ENCODE peak calls at places on chromosomes 6 and 20, in nine cellular contexts. One of them, this sample, is unnamed. For H3K27me3, the result is how much of the 10 kb centered on the place peaks cover.

GRCh38 chr20:1945134-1945618 is 48.7 kb downstream of the PDYN start:
- DNase-seq in upper lobe of left lung: peak
- DNase-seq in suprapubic skin: peak
- DNase-seq in esophagus muscularis mucosa: no peak
- DNase-seq in H1: no peak
- DNase-seq in SK-N-SH: no peak
- DNase-seq in HepG2: no peak
- DNase-seq in sigmoid colon: peak
- DNase-seq in GM12878: no peak
- DNase-seq in this sample: peak

GRCh38 chr6:90397929-90398674 is 101.5 kb upstream of the BACH2 start:
- DNase-seq in upper lobe of left lung: no peak
- DNase-seq in suprapubic skin: no peak
- DNase-seq in esophagus muscularis mucosa: no peak
- DNase-seq in H1: no peak
- DNase-seq in SK-N-SH: peak
- DNase-seq in HepG2: no peak
- DNase-seq in sigmoid colon: no peak
- DNase-seq in GM12878: no peak
- DNase-seq in this sample: no peak

GRCh38 chr6:169156108-169156821 is 97.4 kb downstream of the THBS2 start:
- DNase-seq in upper lobe of left lung: no peak
- DNase-seq in suprapubic skin: peak
- DNase-seq in esophagus muscularis mucosa: peak
- DNase-seq in H1: no peak
- DNase-seq in SK-N-SH: peak
- DNase-seq in HepG2: no peak
- DNase-seq in sigmoid colon: no peak
- DNase-seq in GM12878: no peak
- DNase-seq in this sample: peak

GRCh38 chr6:26312096-26312463 is 52.9 kb upstream of the BTN3A2 start:
- DNase-seq in upper lobe of left lung: no peak
- DNase-seq in suprapubic skin: no peak
- DNase-seq in esophagus muscularis mucosa: no peak
- DNase-seq in H1: no peak
- DNase-seq in SK-N-SH: no peak
- DNase-seq in HepG2: no peak
- DNase-seq in sigmoid colon: no peak
- DNase-seq in GM12878: no peak
- DNase-seq in this sample: no peak

GRCh38 chr6:101296184-101296583 is 97.3 kb upstream of the GRIK2 start:
- DNase-seq in upper lobe of left lung: no peak
- DNase-seq in suprapubic skin: no peak
- DNase-seq in esophagus muscularis mucosa: no peak
- DNase-seq in H1: no peak
- DNase-seq in SK-N-SH: peak
- DNase-seq in HepG2: no peak
- DNase-seq in sigmoid colon: no peak
- DNase-seq in GM12878: no peak
- DNase-seq in this sample: no peak

GRCh38 chr6:107820571-107821261 is 3.4 kb downstream of the SCML4 start:
- DNase-seq in upper lobe of left lung: no peak
- DNase-seq in suprapubic skin: no peak
- DNase-seq in esophagus muscularis mucosa: peak
- DNase-seq in H1: no peak
- DNase-seq in SK-N-SH: peak
- DNase-seq in HepG2: no peak
- DNase-seq in sigmoid colon: no peak
- DNase-seq in GM12878: no peak
- DNase-seq in this sample: peak

GRCh38 chr6:5204340-5204739 is 56.4 kb downstream of the LYRM4 start:
- DNase-seq in upper lobe of left lung: no peak
- DNase-seq in suprapubic skin: no peak
- DNase-seq in esophagus muscularis mucosa: no peak
- DNase-seq in H1: no peak
- DNase-seq in SK-N-SH: no peak
- DNase-seq in HepG2: no peak
- DNase-seq in sigmoid colon: no peak
- DNase-seq in GM12878: no peak
- DNase-seq in this sample: no peak

GRCh38 chr6:42013134-42013516 is 37.2 kb upstream of the TAF8 start:
- DNase-seq in upper lobe of left lung: no peak
- DNase-seq in suprapubic skin: no peak
- DNase-seq in esophagus muscularis mucosa: no peak
- DNase-seq in H1: no peak
- DNase-seq in SK-N-SH: no peak
- DNase-seq in HepG2: no peak
- DNase-seq in sigmoid colon: no peak
- DNase-seq in GM12878: no peak
- DNase-seq in this sample: no peak

GRCh38 chr20:3751284-3751663 is 16.3 kb downstream of the ADISSP start:
- DNase-seq in upper lobe of left lung: no peak
- DNase-seq in suprapubic skin: no peak
- DNase-seq in esophagus muscularis mucosa: no peak
- DNase-seq in H1: no peak
- DNase-seq in SK-N-SH: no peak
- DNase-seq in HepG2: no peak
- DNase-seq in sigmoid colon: peak
- DNase-seq in GM12878: no peak
- DNase-seq in this sample: no peak

GRCh38 chr20:3751664-3752385 is 15.7 kb downstream of the ADISSP start:
- DNase-seq in upper lobe of left lung: peak
- DNase-seq in suprapubic skin: no peak
- DNase-seq in esophagus muscularis mucosa: no peak
- DNase-seq in H1: peak
- DNase-seq in SK-N-SH: peak
- DNase-seq in HepG2: no peak
- DNase-seq in sigmoid colon: peak
- DNase-seq in GM12878: no peak
- DNase-seq in this sample: peak

GRCh38 chr20:3748073-3748472 is 15.6 kb downstream of the HSPA12B start:
- DNase-seq in upper lobe of left lung: peak
- DNase-seq in suprapubic skin: no peak
- DNase-seq in esophagus muscularis mucosa: no peak
- DNase-seq in H1: no peak
- DNase-seq in SK-N-SH: no peak
- DNase-seq in HepG2: no peak
- DNase-seq in sigmoid colon: peak
- DNase-seq in GM12878: no peak
- DNase-seq in this sample: no peak

GRCh38 chr20:3749087-3749688 is 16.7 kb downstream of the HSPA12B start:
- DNase-seq in upper lobe of left lung: no peak
- DNase-seq in suprapubic skin: no peak
- DNase-seq in esophagus muscularis mucosa: no peak
- DNase-seq in H1: no peak
- DNase-seq in SK-N-SH: no peak
- DNase-seq in HepG2: no peak
- DNase-seq in sigmoid colon: peak
- DNase-seq in GM12878: no peak
- DNase-seq in this sample: no peak

DNA sequence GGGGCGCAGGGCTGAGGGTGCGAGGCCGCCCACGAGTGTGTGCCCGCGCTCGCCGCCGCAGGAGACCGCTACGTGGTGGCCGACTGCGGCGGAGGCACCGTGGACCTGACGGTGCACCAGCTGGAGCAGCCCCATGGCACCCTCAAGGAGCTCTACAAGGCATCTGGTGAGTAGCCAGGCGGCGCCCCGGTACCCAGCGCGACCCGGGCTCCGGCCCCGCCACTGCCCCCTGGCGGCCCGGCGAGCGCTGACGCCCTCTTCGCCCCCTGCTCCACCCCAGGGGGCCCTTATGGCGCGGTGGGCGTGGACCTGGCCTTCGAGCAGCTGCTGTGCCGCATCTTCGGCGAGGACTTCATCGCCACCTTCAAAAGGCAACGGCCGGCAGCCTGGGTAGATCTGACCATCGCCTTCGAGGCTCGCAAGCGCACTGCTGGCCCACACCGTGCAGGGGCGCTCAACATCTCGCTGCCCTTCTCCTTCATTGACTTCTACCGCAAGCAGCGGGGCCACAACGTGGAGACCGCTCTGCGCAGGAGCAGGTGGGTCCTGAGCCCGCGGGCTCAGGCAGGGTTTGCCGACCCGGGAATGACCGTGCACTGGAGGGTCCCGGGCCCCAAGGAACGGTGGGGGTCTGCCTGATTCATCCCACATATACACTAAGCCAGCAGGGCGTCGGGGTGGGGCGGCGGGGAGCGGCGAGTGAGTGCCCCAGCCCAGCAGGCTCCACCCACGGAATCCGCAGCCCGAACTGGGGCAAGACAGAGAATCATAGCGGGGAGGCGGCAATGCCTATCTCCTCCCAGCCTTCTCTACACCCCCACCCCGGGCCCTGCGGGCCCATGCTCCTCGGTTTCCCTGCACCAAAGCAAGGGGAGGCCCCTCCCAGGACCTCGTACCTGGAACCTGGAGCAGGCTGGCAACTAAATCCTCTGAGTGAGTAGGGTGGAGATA is 17.5 kb downstream of the HSPA12B start:
- DNase-seq in upper lobe of left lung: peak
- DNase-seq in suprapubic skin: no peak
- DNase-seq in esophagus muscularis mucosa: no peak
- DNase-seq in H1: peak
- DNase-seq in SK-N-SH: peak
- DNase-seq in HepG2: peak
- DNase-seq in sigmoid colon: peak
- DNase-seq in GM12878: no peak
- DNase-seq in this sample: peak
- H3K27me3 ChIP-seq in upper lobe of left lung: under half
- H3K27me3 ChIP-seq in suprapubic skin: under half
- H3K27me3 ChIP-seq in esophagus muscularis mucosa: under half
- H3K27me3 ChIP-seq in H1: under half
- H3K27me3 ChIP-seq in SK-N-SH: under half
- H3K27me3 ChIP-seq in HepG2: under half
- H3K27me3 ChIP-seq in sigmoid colon: under half
- H3K27me3 ChIP-seq in GM12878: under half
- H3K27me3 ChIP-seq in this sample: under half

GRCh38 chr20:31967830-31968249 is at the start of gene XKR7:
- DNase-seq in upper lobe of left lung: peak
- DNase-seq in suprapubic skin: no peak
- DNase-seq in esophagus muscularis mucosa: no peak
- DNase-seq in H1: no peak
- DNase-seq in SK-N-SH: peak
- DNase-seq in HepG2: no peak
- DNase-seq in sigmoid colon: no peak
- DNase-seq in GM12878: no peak
- DNase-seq in this sample: no peak
- TF ChIP-seq POLR2AphosphoS5 in upper lobe of left lung: no peak
- TF ChIP-seq POLR2AphosphoS5 in suprapubic skin: no peak
- TF ChIP-seq POLR2AphosphoS5 in esophagus muscularis mucosa: no peak
- TF ChIP-seq POLR2AphosphoS5 in H1: no peak
- TF ChIP-seq POLR2AphosphoS5 in SK-N-SH: no peak
- TF ChIP-seq POLR2AphosphoS5 in HepG2: no peak
- TF ChIP-seq POLR2AphosphoS5 in sigmoid colon: no peak
- TF ChIP-seq POLR2AphosphoS5 in GM12878: no peak
- TF ChIP-seq POLR2AphosphoS5 in this sample: no peak

GRCh38 chr6:13927203-13927602 is 2.5 kb downstream of the RNF182 start:
- DNase-seq in upper lobe of left lung: no peak
- DNase-seq in suprapubic skin: no peak
- DNase-seq in esophagus muscularis mucosa: no peak
- DNase-seq in H1: no peak
- DNase-seq in SK-N-SH: no peak
- DNase-seq in HepG2: no peak
- DNase-seq in sigmoid colon: no peak
- DNase-seq in GM12878: no peak
- DNase-seq in this sample: no peak

GRCh38 chr6:13924146-13924948 is 405 bp upstream of the RNF182 start:
- DNase-seq in upper lobe of left lung: peak
- DNase-seq in suprapubic skin: no peak
- DNase-seq in esophagus muscularis mucosa: no peak
- DNase-seq in H1: no peak
- DNase-seq in SK-N-SH: peak
- DNase-seq in HepG2: no peak
- DNase-seq in sigmoid colon: no peak
- DNase-seq in GM12878: no peak
- DNase-seq in this sample: peak

GRCh38 chr6:13923527-13924145 is 1.1 kb upstream of the RNF182 start:
- DNase-seq in upper lobe of left lung: no peak
- DNase-seq in suprapubic skin: no peak
- DNase-seq in esophagus muscularis mucosa: no peak
- DNase-seq in H1: no peak
- DNase-seq in SK-N-SH: no peak
- DNase-seq in HepG2: no peak
- DNase-seq in sigmoid colon: no peak
- DNase-seq in GM12878: no peak
- DNase-seq in this sample: no peak

GRCh38 chr6:13926378-13926777 is 1.6 kb downstream of the RNF182 start:
- DNase-seq in upper lobe of left lung: no peak
- DNase-seq in suprapubic skin: no peak
- DNase-seq in esophagus muscularis mucosa: no peak
- DNase-seq in H1: no peak
- DNase-seq in SK-N-SH: no peak
- DNase-seq in HepG2: no peak
- DNase-seq in sigmoid colon: no peak
- DNase-seq in GM12878: no peak
- DNase-seq in this sample: no peak

DNA sequence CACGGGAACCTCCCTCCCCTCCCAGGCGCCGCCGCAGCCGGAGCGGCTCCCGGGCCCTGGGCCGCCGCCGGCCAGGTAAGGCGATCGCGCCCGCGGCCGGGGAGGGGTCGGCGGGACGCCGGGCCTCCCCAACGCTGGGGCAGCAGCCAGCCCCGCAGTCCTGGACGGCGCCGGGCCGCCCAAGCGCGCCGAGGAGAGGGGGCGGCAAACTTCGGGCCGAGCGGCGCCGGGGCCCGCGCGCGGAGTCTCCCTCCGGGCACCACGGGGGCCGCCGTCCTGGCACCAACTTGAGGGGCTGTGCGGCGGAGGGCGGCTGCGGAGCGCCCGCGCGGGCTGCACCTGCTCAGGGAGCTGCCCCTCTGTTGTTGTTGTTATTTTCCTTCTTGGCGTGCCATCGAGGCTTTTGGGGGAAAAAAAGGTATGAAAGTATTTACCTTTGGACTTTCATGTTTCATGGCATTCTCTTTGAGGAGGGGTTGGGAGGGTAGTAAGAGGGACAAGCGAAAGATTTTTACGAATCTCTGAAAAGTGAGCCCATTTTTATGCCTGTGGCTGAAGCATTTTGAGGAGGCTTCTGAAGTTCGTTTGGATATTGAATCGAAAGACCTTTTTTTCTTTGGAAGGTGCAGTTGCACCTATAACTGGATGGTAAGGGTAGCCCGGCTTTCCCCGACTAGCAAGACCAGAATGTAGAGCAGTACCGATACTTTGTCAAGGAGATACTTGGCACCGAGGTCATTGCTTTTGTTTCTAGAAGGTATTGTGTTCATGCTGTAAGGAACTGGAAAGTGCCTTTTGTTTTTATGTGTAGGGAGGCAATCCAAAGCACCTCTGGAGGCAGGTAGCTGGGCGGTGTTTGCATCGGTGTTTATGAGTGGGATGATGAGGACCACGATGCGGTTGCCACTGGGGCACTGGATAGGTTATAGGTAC is at the start of gene RNF182:
- DNase-seq in upper lobe of left lung: peak
- DNase-seq in suprapubic skin: no peak
- DNase-seq in esophagus muscularis mucosa: no peak
- DNase-seq in H1: no peak
- DNase-seq in SK-N-SH: peak
- DNase-seq in HepG2: no peak
- DNase-seq in sigmoid colon: no peak
- DNase-seq in GM12878: no peak
- DNase-seq in this sample: no peak
- TF ChIP-seq EP300 in upper lobe of left lung: no peak
- TF ChIP-seq EP300 in suprapubic skin: no peak
- TF ChIP-seq EP300 in esophagus muscularis mucosa: no peak
- TF ChIP-seq EP300 in H1: no peak
- TF ChIP-seq EP300 in SK-N-SH: no peak
- TF ChIP-seq EP300 in HepG2: no peak
- TF ChIP-seq EP300 in sigmoid colon: no peak
- TF ChIP-seq EP300 in GM12878: no peak
- TF ChIP-seq EP300 in this sample: no peak

DNA sequence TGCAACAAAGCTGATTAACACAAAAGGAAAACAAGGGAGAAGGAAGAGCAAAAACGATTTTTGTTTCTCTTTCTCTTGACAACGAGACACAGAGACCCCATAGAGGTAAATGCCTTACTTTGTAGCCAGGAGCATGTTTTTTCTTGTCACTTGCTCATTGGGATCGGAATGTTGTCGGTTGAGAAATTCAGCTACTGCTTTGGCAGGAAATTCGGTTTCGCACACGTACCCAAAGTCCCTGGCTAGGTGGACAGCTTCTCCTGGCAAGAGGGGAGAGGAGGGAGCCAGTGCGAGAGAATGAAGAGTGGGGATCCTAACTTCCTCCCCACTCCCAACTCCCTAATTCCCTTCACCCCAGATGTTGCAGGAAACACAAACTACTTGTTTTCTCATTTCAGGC is 14.5 kb downstream of the TFAP2A start:
- DNase-seq in upper lobe of left lung: no peak
- DNase-seq in suprapubic skin: no peak
- DNase-seq in esophagus muscularis mucosa: no peak
- DNase-seq in H1: no peak
- DNase-seq in SK-N-SH: no peak
- DNase-seq in HepG2: no peak
- DNase-seq in sigmoid colon: no peak
- DNase-seq in GM12878: no peak
- DNase-seq in this sample: no peak
- H3K27me3 ChIP-seq in upper lobe of left lung: under half
- H3K27me3 ChIP-seq in suprapubic skin: under half
- H3K27me3 ChIP-seq in esophagus muscularis mucosa: under half
- H3K27me3 ChIP-seq in H1: half or more
- H3K27me3 ChIP-seq in SK-N-SH: half or more
- H3K27me3 ChIP-seq in HepG2: half or more
- H3K27me3 ChIP-seq in sigmoid colon: under half
- H3K27me3 ChIP-seq in GM12878: under half
- H3K27me3 ChIP-seq in this sample: half or more